ENCODE peak calls at places on chromosomes 16 and 17, in five cellular contexts. X is activated CD8-positive, alpha-beta memory T cell treated with anti-CD3 and anti-CD28 coated beads for 1 hour; O is right cardiac atrium; Y is NT2/D1; S is activated T-helper 1 cell treated with anti-CD3 and anti-CD28 coated beads, Interleukin-2, amount 50 U/mL, for 16 hours. N is an unnamed sample.

GRCh38 chr16:15704545-15704987 is 54.5 kb downstream of the NDE1 start:
- DNase-seq in O (peak; percentile 84), X (peak; percentile 52), Y (peak; percentile 62), S (peak; percentile 55), N (no peak)

GRCh38 chr17:18381158-18381952 is 3.8 kb downstream of the EVPLL start:
- DNase-seq in X (no peak), S (no peak), Y (no peak), O (no peak), N (no peak)

GRCh38 chr16:24273511-24273910 is 17.4 kb downstream of the CACNG3 start:
- DNase-seq in X (no peak), O (no peak), Y (no peak), S (no peak), N (no peak)

GRCh38 chr17:1783834-1784611 is 22.2 kb downstream of the SERPINF1 start:
- DNase-seq in X (no peak), O (peak; percentile 88), Y (no peak), S (no peak), N (peak; percentile 73)

GRCh38 chr17:67107811-67108210 is 63.5 kb downstream of the CACNG1 start:
- DNase-seq in Y (no peak), O (no peak), S (no peak), X (no peak), N (no peak)

GRCh38 chr17:44132275-44132821 is 8.9 kb upstream of the HDAC5 start:
- DNase-seq in Y (no peak), X (no peak), O (no peak), S (no peak), N (no peak)

GRCh38 chr16:397736-398332 is 835 bp downstream of the NME4 start:
- DNase-seq in X (no peak), Y (no peak), S (no peak), O (peak; percentile 91), N (no peak)

GRCh38 chr17:16215002-16215272 is 397 bp downstream of the NCOR1 start:
- DNase-seq in X (no peak), O (peak; percentile 76), S (no peak), Y (peak; percentile 8), N (peak; percentile 74)

GRCh38 chr16:26569793-26570192 is 496.9 kb upstream of the C16orf82 start:
- DNase-seq in O (no peak), X (no peak), S (no peak), Y (peak; percentile 40), N (peak; percentile 74)

GRCh38 chr17:9850151-9850550 is 24.4 kb downstream of the GLP2R start:
- DNase-seq in X (no peak), O (no peak), S (no peak), Y (no peak), N (no peak)

GRCh38 chr16:30986129-30986991 is 1.4 kb downstream of the HSD3B7 start:
- DNase-seq in S (no peak), Y (no peak), O (no peak), X (no peak), N (no peak)

GRCh38 chr17:40607641-40608040 is 40.0 kb downstream of the SMARCE1 start:
- DNase-seq in X (no peak), Y (no peak), S (no peak), O (no peak), N (no peak)

GRCh38 chr17:7173687-7174602 is 5.2 kb downstream of the ASGR1 start:
- DNase-seq in O (peak; percentile 86), S (no peak), X (no peak), Y (no peak), N (peak; percentile 46)

GRCh38 chr17:17107891-17108680 is 65.8 kb downstream of the MPRIP start:
- DNase-seq in Y (no peak), S (no peak), O (peak; percentile 52), X (no peak), N (no peak)

GRCh38 chr17:77393274-77393600 is 252.5 kb downstream of the SEC14L1 start:
- DNase-seq in X (no peak), O (peak; percentile 50), S (no peak), Y (no peak), N (no peak)